ENCODE peak calls at places on chromosomes 5 and 9, in seven cellular contexts. D is PC-3, Z is hepatocyte, W is OCI-LY7, X is GM23338, H is HCT116, B is neural progenitor cell. F is an unnamed sample.

GRCh38 chr9:91310037-91310436 is 51.7 kb downstream of the AUH start:
- DNase-seq in D (no peak), Z (no peak), W (no peak), X (no peak), H (no peak), B (no peak), F (no peak)

GRCh38 chr5:150434502-150434901 is 15.0 kb downstream of the RPS14 start:
- DNase-seq in D (no peak), Z (peak; percentile 70), W (no peak), X (no peak), H (no peak), B (no peak), F (no peak)

GRCh38 chr5:66144799-66145390 is 795 bp downstream of the SREK1 start:
- DNase-seq in D (no peak), Z (no peak), W (peak; percentile 86), X (no peak), H (no peak), B (no peak), F (no peak)

GRCh38 chr9:109114670-109115069 is 5.1 kb downstream of the TMEM245 start:
- DNase-seq in D (peak; percentile 69), Z (no peak), W (no peak), X (no peak), H (no peak), B (no peak), F (no peak)

GRCh38 chr9:13705356-13705755 is 425.9 kb upstream of the MPDZ start:
- DNase-seq in D (no peak), Z (peak; percentile 15), W (no peak), X (no peak), H (no peak), B (no peak), F (no peak)

GRCh38 chr5:116577064-116577788 is 2.6 kb upstream of the SEMA6A start:
- DNase-seq in D (no peak), Z (no peak), W (no peak), X (peak; percentile 58), H (no peak), B (peak; percentile 23), F (no peak)

GRCh38 chr9:121750259-121750714 is 98.9 kb downstream of the DAB2IP start:
- DNase-seq in D (no peak), Z (no peak), W (no peak), X (no peak), H (no peak), B (peak; percentile 65), F (no peak)

GRCh38 chr9:2125909-2126308 is 110.8 kb downstream of the SMARCA2 start:
- DNase-seq in D (no peak), Z (no peak), W (peak; percentile 4), X (no peak), H (no peak), B (no peak), F (no peak)

GRCh38 chr5:68839019-68839552 is 254.7 kb upstream of the SLC30A5 start:
- DNase-seq in D (peak; percentile 13), Z (peak; percentile 34), W (no peak), X (no peak), H (no peak), B (no peak), F (no peak)

GRCh38 chr5:43019615-43020293 is 20.4 kb downstream of the ANXA2R start:
- DNase-seq in D (peak; percentile 97), Z (peak; percentile 85), W (peak; percentile 95), X (peak; percentile 93), H (peak; percentile 87), B (peak; percentile 89), F (peak; percentile 47)

GRCh38 chr5:69030663-69031062 is 63.2 kb upstream of the SLC30A5 start:
- DNase-seq in D (no peak), Z (no peak), W (no peak), X (no peak), H (no peak), B (no peak), F (peak; percentile 54)

GRCh38 chr9:94680621-94681020 is 41.3 kb upstream of the FBP1 start:
- DNase-seq in D (no peak), Z (no peak), W (no peak), X (no peak), H (no peak), B (no peak), F (no peak)

GRCh38 chr9:75979362-75979761 is 88.9 kb downstream of the PCSK5 start:
- DNase-seq in D (no peak), Z (no peak), W (peak; percentile 8), X (peak; percentile 77), H (no peak), B (no peak), F (no peak)

GRCh38 chr9:32385885-32386283 is 1.4 kb downstream of the ACO1 start:
- DNase-seq in D (no peak), Z (no peak), W (no peak), X (no peak), H (no peak), B (no peak), F (no peak)

GRCh38 chr5:135045488-135045887 is 11.5 kb upstream of the PITX1 start:
- DNase-seq in D (no peak), Z (no peak), W (peak; percentile 51), X (no peak), H (no peak), B (no peak), F (no peak)

GRCh38 chr5:83050723-83051340 is 26.4 kb downstream of the TMEM167A start:
- DNase-seq in D (no peak), Z (no peak), W (no peak), X (no peak), H (no peak), B (no peak), F (no peak)

GRCh38 chr5:176658007-176658599 is 10.8 kb downstream of the TSPAN17 start:
- DNase-seq in D (peak; percentile 68), Z (peak; percentile 83), W (peak; percentile 75), X (peak; percentile 90), H (peak; percentile 34), B (peak; percentile 80), F (peak; percentile 86)

GRCh38 chr5:116404792-116405191 is 169.8 kb downstream of the SEMA6A start:
- DNase-seq in D (no peak), Z (no peak), W (no peak), X (no peak), H (no peak), B (no peak), F (no peak)

GRCh38 chr5:52077941-52078825 is 694.9 kb downstream of the ISL1 start:
- DNase-seq in D (no peak), Z (no peak), W (no peak), X (peak; percentile 47), H (no peak), B (peak; percentile 85), F (no peak)

GRCh38 chr9:95816716-95817115 is 58.8 kb upstream of the ERCC6L2 start:
- DNase-seq in D (peak; percentile 43), Z (no peak), W (no peak), X (no peak), H (no peak), B (no peak), F (no peak)

DNA sequence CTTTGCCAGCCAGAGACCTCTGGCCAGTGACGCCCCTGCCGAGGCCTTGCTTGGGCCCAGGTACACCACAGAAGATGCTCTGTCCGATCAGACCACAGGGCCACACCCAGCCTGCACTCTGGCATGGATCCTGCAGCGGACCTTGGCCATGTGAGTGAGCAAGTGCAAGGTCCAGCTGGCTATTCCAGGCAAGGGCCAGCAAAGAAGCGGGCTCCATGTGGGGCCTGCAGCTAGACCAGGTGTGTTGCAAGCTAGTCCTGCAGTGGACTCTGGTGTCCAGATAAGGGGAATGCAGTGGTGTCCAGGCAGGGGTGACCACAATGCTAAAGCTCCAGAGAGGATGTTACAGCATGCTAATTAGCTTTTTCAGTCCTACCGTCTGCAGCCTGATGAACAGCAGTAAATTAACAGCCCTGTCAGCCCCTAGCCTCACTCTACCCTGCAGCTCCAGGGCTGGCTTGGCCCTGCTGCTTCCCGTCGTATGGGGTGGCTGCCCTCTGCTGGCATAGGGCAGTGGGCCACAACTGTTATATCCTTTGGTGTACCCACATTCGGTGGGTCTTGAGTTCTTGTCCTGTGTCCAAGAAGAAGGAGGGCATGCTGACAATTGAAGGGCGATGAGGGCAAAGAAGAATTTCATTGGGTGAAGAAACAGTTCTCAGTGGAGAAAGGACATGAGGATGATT is 284.5 kb upstream of the POU5F2 start:
- DNase-seq in D (no peak), Z (peak; percentile 47), W (no peak), X (peak; percentile 29), H (no peak), B (peak; percentile 37), F (no peak)
- TF ChIP-seq CTCF in D (peak; percentile 41), Z (peak; percentile 16), W (no peak), X (peak; percentile 67), H (peak; percentile 40), B (peak; percentile 48), F (no peak)

GRCh38 chr5:169336234-169336633 is 35.3 kb upstream of the SLIT3 start:
- DNase-seq in D (no peak), Z (no peak), W (no peak), X (no peak), H (no peak), B (no peak), F (peak; percentile 24)

GRCh38 chr5:169331292-169331852 is 30.4 kb upstream of the SLIT3 start:
- DNase-seq in D (peak; percentile 16), Z (peak; percentile 55), W (no peak), X (peak; percentile 20), H (no peak), B (peak; percentile 29), F (no peak)

GRCh38 chr5:169339869-169340268 is 38.9 kb upstream of the SLIT3 start:
- DNase-seq in D (no peak), Z (no peak), W (no peak), X (no peak), H (no peak), B (no peak), F (no peak)

DNA sequence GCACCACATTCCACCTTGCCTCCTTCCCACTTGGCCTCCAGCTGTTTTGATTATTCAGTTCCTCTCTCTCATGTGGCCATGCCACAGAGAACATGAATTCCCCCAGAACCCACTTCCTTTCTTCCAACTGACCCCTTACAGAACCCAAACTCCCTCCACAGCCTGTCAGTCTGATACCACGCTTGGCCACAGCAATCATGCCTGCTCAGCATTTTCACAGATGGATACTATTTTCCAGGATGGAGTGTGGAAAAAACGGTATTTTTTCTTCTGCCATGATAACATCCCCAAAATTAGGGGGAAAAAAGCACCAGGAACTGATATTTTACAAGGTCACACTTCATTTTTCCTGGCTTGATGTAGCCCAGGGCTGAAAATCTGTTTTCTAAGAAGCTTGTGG is 34.9 kb upstream of the SLIT3 start:
- DNase-seq in D (no peak), Z (no peak), W (no peak), X (no peak), H (no peak), B (no peak), F (no peak)
- TF ChIP-seq EZH2phosphoT487 in D (no peak), Z (no peak), W (no peak), X (no peak), H (no peak), B (no peak), F (no peak)

GRCh38 chr5:168291281-168291960 is at the start of gene WWC1:
- DNase-seq in D (peak; percentile 91), Z (peak; percentile 94), W (no peak), X (peak; percentile 89), H (peak; percentile 79), B (peak; percentile 92), F (peak; percentile 92)
- TF ChIP-seq CTCF in D (peak; percentile 25), Z (peak; percentile 41), W (no peak), X (peak; percentile 36), H (peak; percentile 13), B (peak; percentile 53), F (peak; percentile 54)

DNA sequence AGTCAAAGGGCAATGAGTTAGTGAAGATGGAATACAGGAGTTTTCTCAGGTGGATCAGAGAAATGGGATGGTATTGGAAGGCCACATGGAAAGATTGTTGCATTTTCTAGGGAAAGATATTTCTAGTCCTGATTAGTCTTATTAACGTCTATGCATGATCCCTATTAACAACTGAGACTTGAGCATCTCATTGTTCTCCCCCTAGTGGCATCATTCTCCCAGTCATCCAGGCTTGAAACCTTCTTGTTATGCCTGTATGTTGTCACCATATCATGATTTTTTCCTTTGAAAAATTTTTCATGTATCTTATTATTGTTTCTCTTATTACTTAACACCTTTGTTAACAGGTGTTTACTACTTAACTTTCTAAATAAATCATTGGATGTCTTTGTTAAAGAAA is 34.4 kb downstream of the KIF2A start:
- DNase-seq in D (peak; percentile 64), Z (no peak), W (peak; percentile 14), X (peak; percentile 66), H (peak; percentile 28), B (peak; percentile 10), F (peak; percentile 28)
- TF ChIP-seq EZH2phosphoT487 in D (no peak), Z (no peak), W (no peak), X (no peak), H (no peak), B (no peak), F (no peak)